ENCODE peak calls at places on chromosomes 13 and 19, in eight cellular contexts. V is endodermal cell, U is Caco-2, N is psoas muscle, Q is RWPE1, W is AG10803, A is ascending aorta, K is mammary epithelial cell. C is an unnamed sample.

GRCh38 chr13:76692326-76692725 is 193.9 kb downstream of the KCTD12 start:
- DNase-seq in U (no peak), K (no peak), Q (no peak), V (no peak), W (peak; percentile 24), A (no peak), N (no peak), C (no peak)

GRCh38 chr19:49455729-49456128 is 2.7 kb downstream of the ALDH16A1 start:
- DNase-seq in N (no peak), A (no peak), K (no peak), V (no peak), U (no peak), W (peak; percentile 84), Q (no peak), C (no peak)

GRCh38 chr19:31905980-31906948 is 439.1 kb upstream of the ZNF507 start:
- DNase-seq in A (no peak), U (no peak), N (peak; percentile 65), K (no peak), Q (no peak), W (peak; percentile 21), V (no peak), C (no peak)

GRCh38 chr19:29666634-29667389 is 1.6 kb downstream of the PLEKHF1 start:
- DNase-seq in W (peak; percentile 72), N (peak; percentile 88), K (peak; percentile 29), Q (no peak), A (peak; percentile 78), V (peak; percentile 85), U (no peak), C (no peak)

GRCh38 chr19:15269806-15270205 is 37.6 kb upstream of the EPHX3 start:
- DNase-seq in A (no peak), U (no peak), N (no peak), K (no peak), W (no peak), Q (no peak), V (no peak), C (no peak)

GRCh38 chr13:92807343-92807742 is 419.3 kb upstream of the GPC6 start:
- DNase-seq in U (no peak), V (no peak), K (no peak), A (no peak), W (peak; percentile 31), N (no peak), Q (no peak), C (no peak)

GRCh38 chr19:35219008-35219407 is 9.5 kb downstream of the FAM187B start:
- DNase-seq in Q (no peak), A (no peak), N (no peak), W (no peak), V (no peak), K (no peak), U (no peak), C (no peak)

GRCh38 chr19:55447421-55448174 is 4.5 kb upstream of the SHISA7 start:
- DNase-seq in A (no peak), N (no peak), K (peak; percentile 77), U (peak; percentile 57), Q (peak; percentile 67), V (no peak), W (peak; percentile 63), C (no peak)

GRCh38 chr19:55437410-55437809 is 5.7 kb downstream of the SHISA7 start:
- DNase-seq in U (peak; percentile 83), A (no peak), N (peak; percentile 60), W (peak; percentile 39), K (peak; percentile 64), Q (peak; percentile 78), V (peak; percentile 96), C (no peak)

GRCh38 chr19:4210166-4210731 is 19.1 kb upstream of the EBI3 start:
- DNase-seq in N (no peak), K (no peak), Q (no peak), V (no peak), U (no peak), A (no peak), W (no peak), C (no peak)

GRCh38 chr13:32850311-32851052 is 165.7 kb upstream of the KL start:
- DNase-seq in W (peak; percentile 74), V (peak; percentile 7), Q (no peak), N (no peak), A (no peak), U (no peak), K (no peak), C (no peak)

GRCh38 chr13:70518081-70518480 is 409.8 kb upstream of the KLHL1 start:
- DNase-seq in W (no peak), N (no peak), Q (no peak), K (no peak), V (no peak), U (no peak), A (no peak), C (no peak)

GRCh38 chr19:29079331-29079730 is 133.6 kb downstream of the UQCRFS1 start:
- DNase-seq in Q (no peak), A (peak; percentile 18), U (no peak), K (no peak), V (peak; percentile 26), W (peak; percentile 67), N (no peak), C (no peak)

GRCh38 chr13:113953561-113953960 is 20.3 kb downstream of the C13orf46 start:
- DNase-seq in U (no peak), W (no peak), V (no peak), A (no peak), Q (no peak), N (peak; percentile 44), K (no peak), C (no peak)

GRCh38 chr13:26323127-26323526 is 69.2 kb downstream of the CDK8 start:
- DNase-seq in A (no peak), U (no peak), N (no peak), V (no peak), Q (no peak), W (no peak), K (no peak), C (no peak)

GRCh38 chr19:14349426-14349825 is 31.8 kb upstream of the ADGRE5 start:
- DNase-seq in N (no peak), W (no peak), Q (no peak), A (no peak), U (no peak), V (no peak), K (no peak), C (no peak)

GRCh38 chr19:53076984-53077383 is 26.2 kb downstream of the ZNF160 start:
- DNase-seq in K (no peak), U (peak; percentile 41), N (no peak), W (peak; percentile 15), Q (no peak), A (no peak), V (peak; percentile 95), C (no peak)

GRCh38 chr19:14434157-14434501 is 1.0 kb downstream of the PKN1 start:
- DNase-seq in A (no peak), Q (no peak), V (no peak), U (no peak), W (no peak), K (no peak), N (no peak), C (no peak)

GRCh38 chr13:75345191-75345590 is 136.8 kb downstream of the TBC1D4 start:
- DNase-seq in A (no peak), K (no peak), V (no peak), Q (no peak), U (no peak), N (no peak), W (peak; percentile 6), C (no peak)

DNA sequence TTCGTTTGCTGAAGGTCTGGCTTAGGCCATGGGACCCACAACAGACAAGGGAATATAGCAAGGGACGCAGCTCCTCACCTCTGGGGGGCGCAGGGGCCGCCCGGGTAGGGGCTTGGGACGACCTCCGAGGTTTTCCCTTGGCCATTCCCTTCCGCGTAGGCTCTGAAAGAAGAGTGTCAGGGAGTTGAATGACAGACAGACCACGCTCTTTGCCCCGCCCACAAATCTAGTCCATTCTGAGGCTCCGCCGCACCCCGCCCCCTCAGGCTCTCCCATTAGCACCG is 11.4 kb upstream of the ZNF414 start:
- DNase-seq in A (no peak), N (no peak), V (no peak), U (no peak), W (no peak), K (no peak), Q (no peak), C (no peak)
- TF ChIP-seq CTCF in A (no peak), N (peak; percentile 12), V (peak; percentile 81), U (peak; percentile 67), W (peak; percentile 39), K (no peak), Q (no peak), C (no peak)

DNA sequence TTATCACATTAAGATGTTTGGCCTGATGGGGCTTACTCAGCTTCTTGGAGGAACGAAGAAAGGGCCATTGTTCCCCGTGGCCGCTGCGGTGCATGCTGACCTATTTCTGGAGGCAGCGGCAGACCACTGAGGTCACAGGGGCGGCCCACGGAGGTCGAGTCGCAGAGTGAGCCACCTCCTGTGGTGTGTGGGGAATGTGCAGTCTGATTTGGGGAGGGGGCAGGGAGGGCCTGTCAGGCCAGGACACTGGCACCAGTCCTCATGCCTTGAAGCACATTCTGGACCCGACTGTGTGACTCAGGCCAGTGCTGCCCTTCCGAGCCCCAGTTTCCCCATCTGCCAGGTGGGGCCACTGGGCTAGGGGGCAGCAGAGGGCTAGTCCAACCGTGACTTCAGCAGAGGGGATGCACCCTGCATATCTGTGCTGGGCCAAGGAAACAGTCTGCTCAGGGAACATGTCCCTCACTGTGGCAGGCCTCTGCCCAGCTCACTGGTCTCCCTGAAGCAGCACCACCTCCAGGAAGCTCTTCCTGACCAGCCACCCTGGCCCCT is 6.3 kb downstream of the SLC7A10 start:
- DNase-seq in V (peak; percentile 81), Q (no peak), W (no peak), K (peak; percentile 68), A (no peak), U (peak; percentile 34), N (no peak), C (no peak)
- TF ChIP-seq CTCF in V (peak; percentile 71), Q (no peak), W (peak; percentile 12), K (peak; percentile 31), A (no peak), U (peak; percentile 36), N (no peak), C (no peak)

DNA sequence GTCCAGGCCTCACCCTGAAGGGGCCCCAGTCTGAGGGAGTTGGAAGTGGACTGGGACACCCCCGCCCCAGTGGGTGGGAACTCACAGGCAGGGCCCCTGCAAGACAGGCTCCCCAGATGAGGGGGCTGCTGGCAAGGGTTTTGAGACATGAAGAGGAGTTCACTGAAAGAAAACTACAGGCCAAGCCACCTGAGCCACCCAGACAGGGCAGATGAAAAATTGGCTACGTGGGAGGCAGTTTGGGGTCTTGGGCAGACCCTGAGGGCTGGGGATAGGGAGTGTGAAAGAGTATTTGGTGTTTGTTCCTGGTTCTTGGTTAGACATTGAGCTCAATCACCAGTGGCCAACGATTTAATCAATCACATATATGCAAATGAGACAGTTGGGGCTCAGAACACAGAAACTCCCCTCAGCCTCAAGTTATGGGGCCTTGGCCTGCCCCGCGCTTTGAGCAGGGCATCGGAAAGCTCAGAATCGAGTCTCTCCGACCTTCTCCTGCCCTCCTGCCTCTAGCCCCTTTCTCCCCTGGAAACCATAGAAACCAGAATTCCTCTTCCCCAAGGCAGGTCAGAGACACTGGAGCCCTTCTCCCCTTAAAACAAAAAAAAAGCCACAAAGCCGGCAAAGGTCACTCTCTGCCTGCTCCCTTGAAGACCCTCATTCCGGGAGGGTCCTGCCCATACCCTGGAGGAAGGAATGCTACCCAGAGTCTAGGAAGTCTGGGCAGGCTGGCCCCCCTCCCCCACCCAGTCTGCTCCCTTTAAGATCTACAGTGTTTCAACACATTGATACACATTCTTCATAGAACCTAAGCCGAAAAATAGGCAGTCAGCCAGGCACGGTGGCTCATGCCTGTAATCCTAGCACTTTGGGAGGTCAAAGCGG is 1.3 kb upstream of the ISYNA1 start:
- DNase-seq in V (peak; percentile 58), Q (no peak), W (peak; percentile 58), U (no peak), N (no peak), K (no peak), A (no peak), C (no peak)
- TF ChIP-seq CTCF in V (peak; percentile 55), Q (no peak), W (no peak), U (no peak), N (no peak), K (no peak), A (no peak), C (no peak)

GRCh38 chr13:51768378-51768921 is 35.5 kb downstream of the DHRS12 start:
- DNase-seq in K (no peak), Q (no peak), N (no peak), U (no peak), V (peak; percentile 89), A (no peak), W (no peak), C (no peak)
- TF ChIP-seq CTCF in K (no peak), Q (no peak), N (no peak), U (no peak), V (peak; percentile 82), A (no peak), W (peak; percentile 10), C (no peak)